ENCODE peak calls at places on chromosome 14, in five cellular contexts. D is activated naive CD4-positive, alpha-beta T cell treated with anti-CD3 and anti-CD28 coated beads, Interleukin-2, amount 50 U/mL, for 72 hours; W is stimulated activated CD4-positive, alpha-beta T cell treated with anti-CD3 and anti-CD28 coated beads, Interleukin-4, amount 100 ng/mL, for 48 hours; X is right cardiac atrium; S is anterior cingulate cortex. K is an unnamed sample.
A peak's percentile ranks its signal among the peaks of the same experiment; 100 is the strongest.

GRCh38 chr14:37045340-37046061 is 126.9 kb downstream of the SLC25A21 start:
- DNase-seq in X (no peak), S (no peak), D (no peak), W (no peak), K (no peak)

GRCh38 chr14:99420711-99421110 is 59.9 kb downstream of the SETD3 start:
- DNase-seq in W (no peak), S (no peak), X (no peak), D (no peak), K (no peak)

GRCh38 chr14:93543766-93544165 is 113.0 kb downstream of the UNC79 start:
- DNase-seq in W (no peak), X (no peak), S (no peak), D (no peak), K (no peak)

GRCh38 chr14:45716506-45716905 is 463.5 kb upstream of the MIS18BP1 start:
- DNase-seq in W (no peak), S (no peak), D (no peak), X (no peak), K (no peak)

GRCh38 chr14:32023540-32023939 is 53.6 kb upstream of the ARHGAP5 start:
- DNase-seq in X (no peak), D (no peak), S (no peak), W (no peak), K (no peak)

GRCh38 chr14:83356080-83356479 is 1822.4 kb upstream of the SEL1L start:
- DNase-seq in D (no peak), S (no peak), X (no peak), W (no peak), K (no peak)

GRCh38 chr14:99883866-99884650 is 90.8 kb downstream of the EML1 start:
- DNase-seq in X (no peak), S (no peak), W (no peak), D (no peak), K (no peak)

GRCh38 chr14:52351561-52352491 is 37.7 kb downstream of the PTGER2 start:
- DNase-seq in W (no peak), X (no peak), D (no peak), S (no peak), K (no peak)

GRCh38 chr14:95261616-95262510 is 57.8 kb downstream of the CLMN start:
- DNase-seq in X (peak; percentile 63), W (no peak), S (no peak), D (no peak), K (peak; percentile 64)

GRCh38 chr14:71415404-71415690 is 508.1 kb downstream of the PCNX1 start:
- DNase-seq in S (no peak), D (no peak), X (no peak), W (no peak), K (no peak)

GRCh38 chr14:63493246-63493645 is 49.9 kb downstream of the PPP2R5E start:
- DNase-seq in X (no peak), D (no peak), W (no peak), S (no peak), K (no peak)

GRCh38 chr14:105305350-105305749 is 4.5 kb upstream of the BRF1 start:
- DNase-seq in S (no peak), X (peak; percentile 25), W (no peak), D (no peak), K (no peak)

GRCh38 chr14:52338282-52338681 is 24.2 kb downstream of the PTGER2 start:
- DNase-seq in W (no peak), D (no peak), S (no peak), X (no peak), K (no peak)

GRCh38 chr14:50823763-50824636 is 7.0 kb downstream of the NIN start:
- DNase-seq in X (no peak), W (no peak), S (no peak), D (no peak), K (no peak)

GRCh38 chr14:72892103-72892878 is 1.6 kb downstream of the DPF3 start:
- DNase-seq in X (peak; percentile 60), S (peak; percentile 31), W (no peak), D (no peak), K (peak; percentile 13)

GRCh38 chr14:100128688-100129087 is 30.8 kb downstream of the DEGS2 start:
- DNase-seq in D (no peak), X (no peak), W (no peak), S (no peak), K (no peak)

GRCh38 chr14:61178226-61179060 is 102.7 kb downstream of the TMEM30B start:
- DNase-seq in W (peak; percentile 44), D (peak; percentile 84), X (no peak), S (no peak), K (no peak)

GRCh38 chr14:69540654-69541335 is 33.9 kb downstream of the CCDC177 start:
- DNase-seq in W (no peak), X (no peak), S (no peak), D (no peak), K (no peak)

GRCh38 chr14:99401196-99401595 is 79.5 kb downstream of the SETD3 start:
- DNase-seq in D (no peak), X (no peak), W (no peak), S (no peak), K (no peak)

GRCh38 chr14:94768141-94768520 is 1.8 kb downstream of the GSC start:
- DNase-seq in D (no peak), W (no peak), S (no peak), X (no peak), K (no peak)

GRCh38 chr14:51554339-51554920 is 97.3 kb upstream of the FRMD6 start:
- DNase-seq in D (no peak), X (no peak), W (no peak), S (no peak), K (no peak)

GRCh38 chr14:39258782-39259545 is 25.2 kb downstream of the MIA2 start:
- DNase-seq in W (no peak), D (no peak), X (no peak), S (no peak), K (no peak)

GRCh38 chr14:33467967-33468366 is 482.9 kb downstream of the EGLN3 start:
- DNase-seq in S (no peak), D (no peak), W (no peak), X (no peak), K (no peak)

GRCh38 chr14:50037837-50038236 is 78.5 kb downstream of the VCPKMT start:
- DNase-seq in S (no peak), X (no peak), D (no peak), W (no peak), K (no peak)

GRCh38 chr14:65073605-65074201 is 28.6 kb downstream of the MAX start:
- DNase-seq in S (no peak), D (no peak), W (no peak), X (no peak), K (no peak)

GRCh38 chr14:97977711-97978261 is 1180.6 kb downstream of the VRK1 start:
- DNase-seq in D (peak; percentile 78), X (peak; percentile 95), S (peak; percentile 75), W (peak; percentile 72), K (peak; percentile 86)

GRCh38 chr14:28152453-28153044 is 614.0 kb upstream of the FOXG1 start:
- DNase-seq in D (no peak), W (no peak), X (no peak), S (no peak), K (no peak)

GRCh38 chr14:90274019-90274418 is 17.7 kb downstream of the PSMC1 start:
- DNase-seq in S (no peak), D (no peak), X (no peak), W (no peak), K (no peak)

GRCh38 chr14:21647380-21647779 is 6.3 kb upstream of the OR4E2 start:
- DNase-seq in D (no peak), W (no peak), S (no peak), X (no peak), K (no peak)

GRCh38 chr14:60093088-60093487 is 1.4 kb downstream of the PCNX4 start:
- DNase-seq in S (no peak), W (no peak), X (no peak), D (no peak), K (no peak)

K was measured in heart left ventricle.